ENCODE peak calls at places on chromosome 1, in six cellular contexts. Y is Calu3, F is cardiac fibroblast, O is AG09309, B is upper lobe of right lung, H is psoas muscle. D is an unnamed sample.

GRCh38 chr1:40859017-40859416 is 3.1 kb downstream of the CITED4 start:
- DNase-seq in Y (no peak), O (no peak), B (no peak), F (no peak), H (no peak), D (no peak)

GRCh38 chr1:48673725-48674124 is 103.0 kb downstream of the BEND5 start:
- DNase-seq in B (no peak), O (no peak), H (no peak), F (no peak), Y (no peak), D (no peak)

GRCh38 chr1:195376190-195376589 is 1232.0 kb downstream of the KCNT2 start:
- DNase-seq in Y (no peak), O (no peak), F (no peak), B (no peak), H (no peak), D (no peak)

GRCh38 chr1:29744684-29745490 is 508.6 kb downstream of the PTPRU start:
- DNase-seq in B (peak), Y (no peak), O (no peak), F (no peak), H (no peak), D (peak)

GRCh38 chr1:116806245-116806644 is 52.0 kb downstream of the CD2 start:
- DNase-seq in O (no peak), H (no peak), F (no peak), Y (no peak), B (no peak), D (no peak)

GRCh38 chr1:208475449-208475848 is 231.3 kb upstream of the PLXNA2 start:
- DNase-seq in Y (no peak), H (no peak), B (no peak), O (peak), F (peak), D (peak)

GRCh38 chr1:188670837-188671236 is 1806.8 kb downstream of the BRINP3 start:
- DNase-seq in B (no peak), H (no peak), O (no peak), Y (peak), F (no peak), D (no peak)

GRCh38 chr1:234927968-234928635 is 200.5 kb downstream of the TOMM20 start:
- DNase-seq in H (no peak), F (no peak), B (no peak), Y (no peak), O (no peak), D (no peak)

GRCh38 chr1:235127203-235127602 is 1.4 kb downstream of the TOMM20 start:
- DNase-seq in O (no peak), F (no peak), H (no peak), B (no peak), Y (no peak), D (no peak)

GRCh38 chr1:111198836-111199235 is 1.6 kb downstream of the DENND2D start:
- DNase-seq in H (no peak), F (no peak), B (no peak), Y (no peak), O (no peak), D (no peak)

GRCh38 chr1:212518188-212518951 is 85.7 kb downstream of the NENF start:
- DNase-seq in H (peak), B (peak), O (peak), Y (peak), F (peak), D (no peak)

GRCh38 chr1:211174375-211174774 is 40.4 kb upstream of the KCNH1 start:
- DNase-seq in B (no peak), H (no peak), O (no peak), Y (no peak), F (peak), D (no peak)

GRCh38 chr1:228830954-228831481 is 95.7 kb downstream of the RHOU start:
- DNase-seq in F (peak), B (no peak), H (no peak), O (no peak), Y (peak), D (no peak)

GRCh38 chr1:19654386-19654785 is 10.3 kb downstream of the NBL1 start:
- DNase-seq in O (no peak), Y (no peak), B (no peak), H (no peak), F (peak), D (no peak)

GRCh38 chr1:55244476-55245109 is 29.4 kb upstream of the USP24 start:
- DNase-seq in F (peak), H (no peak), O (peak), B (no peak), Y (no peak), D (no peak)

GRCh38 chr1:166036092-166036491 is 130.7 kb downstream of the FAM78B start:
- DNase-seq in F (no peak), O (no peak), B (no peak), H (no peak), Y (no peak), D (no peak)

GRCh38 chr1:95084317-95085176 is 11.8 kb upstream of the ALG14 start:
- DNase-seq in H (no peak), F (peak), Y (peak), O (no peak), B (no peak), D (no peak)

GRCh38 chr1:246784621-246785535 is 60.7 kb downstream of the SCCPDH start:
- DNase-seq in B (no peak), F (peak), Y (no peak), O (peak), H (no peak), D (no peak)

GRCh38 chr1:166925791-166926483 is 49.4 kb downstream of the ILDR2 start:
- DNase-seq in H (no peak), Y (no peak), O (peak), B (no peak), F (peak), D (no peak)

GRCh38 chr1:150085406-150085805 is 17.8 kb downstream of the VPS45 start:
- DNase-seq in Y (no peak), F (no peak), H (no peak), O (no peak), B (no peak), D (no peak)

GRCh38 chr1:18010945-18011344 is 96.7 kb upstream of the IGSF21 start:
- DNase-seq in H (no peak), F (peak), Y (no peak), O (no peak), B (peak), D (no peak)

GRCh38 chr1:10833630-10834557 is 37.4 kb upstream of the CASZ1 start:
- DNase-seq in O (no peak), H (no peak), F (no peak), Y (no peak), B (no peak), D (no peak)

GRCh38 chr1:22350171-22350961 is 101.3 kb upstream of the ZBTB40 start:
- DNase-seq in F (no peak), B (peak), H (no peak), Y (no peak), O (no peak), D (no peak)

GRCh38 chr1:225349826-225350225 is 78.0 kb downstream of the LBR start:
- DNase-seq in H (no peak), O (no peak), Y (no peak), B (no peak), F (no peak), D (no peak)

GRCh38 chr1:24917327-24918074 is 12.6 kb downstream of the RUNX3 start:
- DNase-seq in O (no peak), B (no peak), Y (no peak), F (no peak), H (no peak), D (no peak)

GRCh38 chr1:246156847-246157246 is 350.2 kb downstream of the SMYD3 start:
- DNase-seq in B (no peak), Y (no peak), H (no peak), O (no peak), F (no peak), D (no peak)

GRCh38 chr1:92324784-92325183 is 25.9 kb downstream of the RPAP2 start:
- DNase-seq in O (no peak), F (no peak), Y (no peak), B (no peak), H (no peak), D (no peak)

GRCh38 chr1:162885265-162885664 is 24.3 kb upstream of the CCDC190 start:
- DNase-seq in O (no peak), Y (no peak), F (no peak), B (no peak), H (no peak), D (no peak)

GRCh38 chr1:39992229-39992628 is 37.3 kb downstream of the MFSD2A start:
- DNase-seq in B (no peak), F (peak), O (no peak), H (no peak), Y (no peak), D (no peak)

GRCh38 chr1:113153116-113153803 is 80.3 kb downstream of the LRIG2 start:
- DNase-seq in F (peak), H (no peak), Y (no peak), B (no peak), O (no peak), D (no peak)

GRCh38 chr1:63679076-63679475 is 85.9 kb downstream of the PGM1 start:
- DNase-seq in O (no peak), F (no peak), Y (no peak), H (no peak), B (no peak), D (no peak)

GRCh38 chr1:55867444-55867843 is 652.3 kb upstream of the USP24 start:
- DNase-seq in H (no peak), O (no peak), Y (no peak), F (peak), B (no peak), D (no peak)

GRCh38 chr1:84505167-84506001 is 802 bp upstream of the SPATA1 start:
- DNase-seq in O (no peak), H (peak), B (no peak), F (peak), Y (no peak), D (peak)

GRCh38 chr1:84506729-84507453 is 510 bp upstream of the GNG5 start:
- DNase-seq in H (no peak), Y (no peak), O (no peak), B (no peak), F (no peak), D (no peak)

GRCh38 chr1:84504580-84505021 is 1.6 kb upstream of the SPATA1 start:
- DNase-seq in B (no peak), H (no peak), Y (no peak), F (peak), O (peak), D (no peak)

GRCh38 chr1:84508510-84508909 is 2.1 kb upstream of the GNG5 start:
- DNase-seq in F (no peak), B (no peak), Y (no peak), O (no peak), H (no peak), D (no peak)

GRCh38 chr1:84506002-84506728 is at the start of the genes GNG5 and SPATA1:
- DNase-seq in O (peak), H (peak), F (peak), Y (peak), B (peak), D (peak)
- TF ChIP-seq CTCF in O (no peak), H (no peak), F (no peak), Y (no peak), B (peak), D (no peak)

GRCh38 chr1:42479621-42480020 is 16.5 kb downstream of the CCDC30 start:
- DNase-seq in F (peak), B (no peak), Y (no peak), H (no peak), O (no peak), D (no peak)
- TF ChIP-seq CTCF in F (peak), B (no peak), Y (no peak), H (no peak), O (no peak), D (no peak)

GRCh38 chr1:32538887-32539583 is at the start of gene ZBTB8A:
- DNase-seq in B (peak), F (peak), H (peak), O (no peak), Y (peak), D (peak)
- TF ChIP-seq CTCF in B (no peak), F (no peak), H (no peak), O (peak), Y (no peak), D (no peak)

DNA sequence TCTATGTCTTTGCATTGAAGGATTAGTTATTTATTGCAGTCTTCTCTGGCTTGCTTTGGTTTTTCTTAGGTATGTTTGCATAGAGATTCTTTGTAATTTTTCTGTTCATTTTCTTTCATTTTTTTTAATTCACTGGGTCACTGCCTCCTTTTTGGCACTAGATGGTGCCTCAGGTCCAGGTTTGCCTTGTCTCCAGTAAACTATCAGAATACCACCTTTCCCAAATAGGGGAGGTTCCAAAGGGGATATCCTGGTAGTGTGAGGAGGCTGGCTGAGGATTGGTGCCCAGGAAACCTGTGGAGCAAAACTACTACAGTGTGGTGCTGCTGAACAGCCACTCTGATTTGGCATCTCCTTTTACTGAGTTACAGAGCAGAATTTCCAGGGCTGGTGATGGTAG is 257.1 kb downstream of the KCTD3 start:
- DNase-seq in H (no peak), Y (peak), O (no peak), F (no peak), B (no peak), D (no peak)
- TF ChIP-seq CTCF in H (no peak), Y (peak), O (peak), F (peak), B (no peak), D (no peak)

GRCh38 chr1:67724928-67725560 is 40.0 kb downstream of the GADD45A start:
- DNase-seq in H (no peak), Y (peak), F (peak), B (no peak), O (no peak), D (no peak)
- TF ChIP-seq CTCF in H (no peak), Y (no peak), F (no peak), B (no peak), O (no peak), D (no peak)

GRCh38 chr1:219544163-219544846 is 68.6 kb downstream of the ZC3H11B start:
- DNase-seq in O (no peak), Y (no peak), B (no peak), H (no peak), F (peak), D (no peak)
- TF ChIP-seq CTCF in O (peak), Y (no peak), B (no peak), H (no peak), F (peak), D (no peak)

GRCh38 chr1:6008696-6009095 is 16.5 kb upstream of the NPHP4 start:
- DNase-seq in O (no peak), Y (no peak), B (peak), F (no peak), H (peak), D (no peak)

GRCh38 chr1:6009120-6010040 is 17.2 kb upstream of the NPHP4 start:
- DNase-seq in H (peak), B (peak), F (no peak), Y (no peak), O (no peak), D (no peak)

GRCh38 chr1:6006882-6007281 is 14.7 kb upstream of the NPHP4 start:
- DNase-seq in Y (no peak), F (no peak), O (no peak), H (peak), B (peak), D (peak)

GRCh38 chr1:6008084-6008415 is 15.8 kb upstream of the NPHP4 start:
- DNase-seq in B (peak), F (no peak), H (peak), Y (no peak), O (no peak), D (no peak)

DNA sequence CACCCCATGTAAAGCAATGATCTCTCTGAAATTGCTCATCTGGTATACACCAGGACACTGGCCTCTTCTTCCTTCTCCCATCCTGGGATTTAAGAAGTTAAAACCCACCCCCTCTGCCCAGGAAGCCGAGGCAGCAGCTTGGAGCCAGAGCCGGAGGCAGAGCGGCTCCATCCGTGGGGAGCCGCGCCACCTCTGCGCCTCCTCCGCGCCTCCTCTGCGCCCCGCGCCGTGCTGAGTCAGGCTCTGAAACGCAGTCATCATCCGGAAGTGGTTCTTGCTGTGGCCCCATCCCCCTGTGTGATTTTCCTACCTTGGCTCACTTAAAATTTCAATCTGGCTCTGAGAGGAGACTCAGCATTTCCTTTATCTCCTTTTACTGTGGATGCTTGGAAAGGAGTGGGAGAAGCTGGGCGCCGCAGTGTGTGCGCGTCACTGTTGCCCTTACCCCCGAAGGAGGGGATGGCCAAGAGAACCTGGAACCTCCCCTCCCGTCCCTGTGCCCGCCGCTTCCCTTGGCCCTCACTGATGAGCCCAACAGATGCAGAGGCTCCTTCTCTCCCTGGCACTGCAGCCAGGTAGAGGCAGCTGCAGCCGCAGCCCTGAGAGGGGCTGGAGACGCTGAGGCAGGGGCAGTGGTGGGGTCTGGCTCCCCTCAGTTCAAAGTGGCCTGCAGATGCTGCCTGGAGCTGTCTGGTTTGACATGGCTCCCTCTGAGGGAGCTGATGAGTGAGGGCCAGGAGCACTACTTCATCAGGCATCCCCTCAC is 15.3 kb upstream of the NPHP4 start:
- DNase-seq in H (peak), O (no peak), B (peak), Y (no peak), F (peak), D (no peak)
- TF ChIP-seq CTCF in H (no peak), O (no peak), B (no peak), Y (no peak), F (no peak), D (no peak)

D was measured in sigmoid colon.